ENCODE peak calls at places on chromosomes 3 and 15, in six cellular contexts. J is neural progenitor cell, U is PC-9, M is psoas muscle, R is body of pancreas, T is right cardiac atrium. I is an unnamed sample.

GRCh38 chr15:35595656-35596055 is 49.7 kb upstream of the DPH6 start:
- DNase-seq in J (no peak), U (no peak), M (no peak), R (no peak), T (no peak), I (no peak)

GRCh38 chr3:152892446-152892845 is 57.5 kb downstream of the P2RY1 start:
- DNase-seq in J (no peak), R (no peak), T (no peak), U (no peak), M (no peak), I (no peak)

GRCh38 chr3:126304291-126304690 is 52.9 kb downstream of the KLF15 start:
- DNase-seq in M (no peak), R (no peak), U (no peak), T (no peak), J (no peak), I (peak; percentile 18)

GRCh38 chr3:161263057-161263456 is 41.9 kb downstream of the NMD3 start:
- DNase-seq in R (no peak), J (no peak), T (no peak), U (no peak), M (no peak), I (no peak)

GRCh38 chr3:62084558-62084957 is 288.8 kb downstream of the FEZF2 start:
- DNase-seq in R (no peak), J (no peak), T (no peak), U (peak; percentile 37), M (no peak), I (no peak)

GRCh38 chr15:100899601-100900000 is 19.6 kb upstream of the LRRK1 start:
- DNase-seq in J (no peak), R (no peak), M (no peak), T (no peak), U (no peak), I (no peak)

GRCh38 chr3:196198771-196199753 is 12.1 kb downstream of the ZDHHC19 start:
- DNase-seq in R (no peak), J (no peak), U (no peak), T (no peak), M (peak; percentile 6), I (no peak)

GRCh38 chr15:90868261-90868689 is at the start of gene FURIN:
- DNase-seq in T (peak; percentile 49), J (no peak), M (no peak), U (peak; percentile 78), R (peak; percentile 31), I (no peak)

GRCh38 chr3:51968175-51968681 is 974 bp upstream of the PCBP4 start:
- DNase-seq in J (peak; percentile 93), U (no peak), T (peak; percentile 75), M (no peak), R (no peak), I (no peak)

GRCh38 chr3:141148770-141149169 is 82.9 kb upstream of the PXYLP1 start:
- DNase-seq in M (no peak), T (no peak), J (no peak), R (no peak), U (no peak), I (no peak)

GRCh38 chr3:10957976-10958749 is 34.4 kb upstream of the SLC6A1 start:
- DNase-seq in U (peak; percentile 6), M (peak; percentile 83), J (no peak), R (peak; percentile 17), T (peak; percentile 91), I (no peak)

GRCh38 chr3:193396451-193397244 is 18.1 kb upstream of the ATP13A5 start:
- DNase-seq in M (no peak), T (no peak), U (no peak), J (no peak), R (no peak), I (no peak)

GRCh38 chr3:192916455-192917257 is 1.0 kb downstream of the MB21D2 start:
- DNase-seq in M (peak; percentile 86), R (peak; percentile 44), T (peak; percentile 92), U (peak; percentile 74), J (peak; percentile 74), I (no peak)

GRCh38 chr3:115658337-115659181 is 35.2 kb downstream of the GAP43 start:
- DNase-seq in U (peak; percentile 73), J (peak; percentile 91), R (peak; percentile 73), M (peak; percentile 88), T (peak; percentile 94), I (peak; percentile 6)

GRCh38 chr15:100082761-100083402 is 258.9 kb downstream of the ADAMTS17 start:
- DNase-seq in J (no peak), T (no peak), U (no peak), M (no peak), R (peak; percentile 90), I (no peak)

GRCh38 chr3:152899306-152899705 is 64.4 kb downstream of the P2RY1 start:
- DNase-seq in R (no peak), T (no peak), J (no peak), U (no peak), M (no peak), I (no peak)

GRCh38 chr3:139540686-139541085 is 1.1 kb upstream of the RBP1 start:
- DNase-seq in J (no peak), T (no peak), M (no peak), U (no peak), R (no peak), I (no peak)

GRCh38 chr15:57152666-57153065 is 223.6 kb upstream of the CGNL1 start:
- DNase-seq in M (no peak), J (no peak), U (no peak), T (no peak), R (no peak), I (no peak)

GRCh38 chr3:156174229-156174847 is 54.0 kb downstream of the KCNAB1 start:
- DNase-seq in M (no peak), T (no peak), R (no peak), U (no peak), J (peak; percentile 56), I (no peak)

GRCh38 chr3:97821413-97821809 is 400 bp upstream of the CRYBG3 start:
- DNase-seq in J (no peak), M (peak; percentile 65), T (no peak), U (no peak), R (peak; percentile 48), I (no peak)

GRCh38 chr3:12143949-12144504 is 14.7 kb downstream of the TIMP4 start:
- DNase-seq in J (no peak), T (peak; percentile 89), R (peak; percentile 61), M (peak; percentile 87), U (no peak), I (no peak)

GRCh38 chr3:185153861-185154629 is 1.2 kb upstream of the C3orf70 start:
- DNase-seq in U (no peak), R (no peak), M (no peak), J (peak; percentile 38), T (peak; percentile 49), I (no peak)

GRCh38 chr15:67196672-67197363 is 57.6 kb downstream of the AAGAB start:
- DNase-seq in J (no peak), M (peak; percentile 53), U (no peak), R (no peak), T (peak; percentile 63), I (no peak)

GRCh38 chr3:149473314-149473990 is 1.0 kb upstream of the TM4SF4 start:
- DNase-seq in J (no peak), M (peak; percentile 78), T (no peak), R (peak; percentile 87), U (peak; percentile 88), I (peak; percentile 73)

GRCh38 chr15:43954181-43954621 is 127.4 kb downstream of the WDR76 start:
- DNase-seq in U (no peak), R (no peak), T (no peak), J (no peak), M (no peak), I (no peak)

GRCh38 chr3:150761831-150762661 is 923 bp downstream of the SIAH2 start:
- DNase-seq in J (peak; percentile 79), M (peak; percentile 74), R (peak; percentile 76), T (peak; percentile 72), U (peak; percentile 49), I (no peak)

GRCh38 chr15:91109885-91110284 is 9.8 kb downstream of the SV2B start:
- DNase-seq in U (no peak), J (no peak), R (no peak), T (no peak), M (no peak), I (no peak)

GRCh38 chr15:49830411-49830810 is 209.6 kb downstream of the DTWD1 start:
- DNase-seq in R (no peak), M (no peak), U (no peak), T (no peak), J (no peak), I (no peak)
- H3K27ac ChIP-seq in R (no peak overlapping the region), M (no peak overlapping the region), U (no peak overlapping the region), T (no peak overlapping the region), J (no peak overlapping the region), I (no peak overlapping the region)

GRCh38 chr15:25770618-25771369 is 92.3 kb downstream of the ATP10A start:
- DNase-seq in J (no peak), T (no peak), U (no peak), M (no peak), R (no peak), I (no peak)
- H3K27ac ChIP-seq in J (no peak overlapping the region), T (no peak overlapping the region), U (no peak overlapping the region), M (no peak overlapping the region), R (no peak overlapping the region), I (no peak overlapping the region)

GRCh38 chr3:194871864-194872668 is 186.4 kb downstream of the FAM43A start:
- DNase-seq in U (no peak), R (peak; percentile 44), M (peak; percentile 64), J (no peak), T (peak; percentile 43), I (peak; percentile 26)
- H3K27ac ChIP-seq in U (peak overlapping the region; percentile 91), R (peak overlapping the region; percentile 74), M (peak overlapping the region; percentile 31), J (no peak overlapping the region), T (peak overlapping the region; percentile 3), I (peak overlapping the region; percentile 90)

DNA sequence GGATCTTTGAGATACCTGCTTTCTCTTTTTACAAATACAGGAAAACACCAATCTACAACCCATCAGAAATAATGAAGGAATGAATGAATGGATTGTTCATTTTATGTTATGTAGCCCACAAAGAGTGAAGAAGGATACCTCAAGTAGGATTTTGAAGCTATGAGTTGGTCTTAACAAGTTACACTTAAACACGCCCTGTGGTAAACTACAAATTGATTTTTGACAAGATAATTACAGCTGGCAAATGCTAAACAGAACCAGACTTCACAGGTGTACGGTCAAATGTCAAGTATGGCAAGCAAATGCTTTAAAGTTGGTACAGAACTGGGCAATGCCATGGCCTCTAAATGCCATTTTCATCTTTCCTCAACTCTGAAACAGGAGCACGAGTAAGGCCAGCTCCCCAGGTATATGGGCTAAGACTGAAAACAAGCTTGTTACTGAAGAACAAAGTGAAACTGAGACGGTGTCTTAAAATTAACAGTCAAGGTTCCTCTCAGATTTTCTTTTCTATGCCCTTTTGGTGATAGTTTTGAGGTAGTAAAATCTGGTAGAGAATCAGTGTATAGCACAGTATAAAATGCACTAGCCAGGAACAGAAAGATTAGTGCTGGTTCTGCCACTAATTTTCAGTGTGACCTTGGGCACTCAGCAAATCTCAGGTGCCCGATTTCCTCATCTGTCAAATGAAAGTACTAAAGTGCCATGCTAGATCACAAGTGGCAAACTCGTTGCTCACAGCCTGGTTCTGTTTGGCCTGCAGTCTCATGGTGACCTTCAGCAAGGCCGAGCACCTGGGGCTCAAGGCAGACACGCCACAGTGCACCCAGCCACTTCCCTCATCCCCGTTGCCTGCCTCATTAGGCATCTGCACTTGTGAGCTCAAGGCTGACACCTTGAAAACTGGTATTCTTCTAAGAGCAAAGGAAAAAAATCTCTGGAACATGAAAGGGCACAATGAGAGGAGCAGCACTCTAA is 9.5 kb downstream of the RUVBL1 start:
- DNase-seq in R (peak; percentile 79), T (no peak), U (no peak), J (no peak), M (no peak), I (no peak)
- H3K27ac ChIP-seq in R (peak overlapping the region; percentile 68), T (peak overlapping the region; percentile 30), U (no peak overlapping the region), J (no peak overlapping the region), M (no peak overlapping the region), I (no peak overlapping the region)

I was measured in epithelial cell of prostate.